ENCODE peak calls at places on chromosomes 16 and 17, in six cellular contexts. A, Z, X, P, D and C are unnamed samples.

GRCh38 chr16:20740007-20740883 is 1.4 kb downstream of the THUMPD1 start:
- DNase-seq in D (peak), A (no peak), X (no peak), P (no peak), Z (no peak), C (no peak)

GRCh38 chr17:20988001-20988641 is 54.7 kb downstream of the USP22 start:
- DNase-seq in P (no peak), X (peak), Z (no peak), D (no peak), A (no peak), C (no peak)

GRCh38 chr16:22075043-22075757 is 17.1 kb upstream of the VWA3A start:
- DNase-seq in X (no peak), A (peak), Z (no peak), P (no peak), D (peak), C (peak)

GRCh38 chr16:53912155-53912554 is 208.2 kb downstream of the FTO start:
- DNase-seq in Z (no peak), A (no peak), X (no peak), P (no peak), D (peak), C (peak)

GRCh38 chr17:40322417-40323315 is 13.7 kb downstream of the RARA start:
- DNase-seq in D (peak), A (peak), Z (no peak), P (no peak), X (peak), C (peak)

GRCh38 chr16:9364721-9365693 is 273.6 kb downstream of the HAPSTR1 start:
- DNase-seq in A (no peak), P (no peak), Z (peak), D (no peak), X (no peak), C (no peak)

GRCh38 chr17:56807723-56808122 is 26.0 kb downstream of the C17orf67 start:
- DNase-seq in Z (no peak), D (no peak), X (no peak), A (no peak), P (no peak), C (no peak)

GRCh38 chr16:50724237-50724747 is 17.6 kb upstream of the CYLD start:
- DNase-seq in P (no peak), Z (no peak), X (no peak), A (no peak), D (no peak), C (no peak)

GRCh38 chr17:63714550-63715277 is 14.8 kb upstream of the LIMD2 start:
- DNase-seq in Z (no peak), D (peak), P (no peak), X (no peak), A (peak), C (no peak)

GRCh38 chr17:74437702-74438101 is 5.8 kb downstream of the GPRC5C start:
- DNase-seq in Z (no peak), A (no peak), X (no peak), D (no peak), P (no peak), C (no peak)

GRCh38 chr17:47982645-47983440 is 11.9 kb downstream of the CDK5RAP3 start:
- DNase-seq in X (no peak), Z (no peak), P (no peak), D (no peak), A (no peak), C (no peak)

GRCh38 chr16:70679653-70680494 is 6.0 kb downstream of the MTSS2 start:
- DNase-seq in A (no peak), P (no peak), Z (peak), D (no peak), X (peak), C (no peak)

GRCh38 chr17:39665642-39666221 is 583 bp downstream of the TCAP start:
- DNase-seq in D (no peak), A (no peak), X (peak), P (no peak), Z (no peak), C (no peak)

GRCh38 chr16:66549284-66550131 is at the start of gene TK2:
- DNase-seq in D (peak), X (peak), A (peak), P (peak), Z (peak), C (peak)

GRCh38 chr17:49504369-49504768 is 9.3 kb downstream of the NGFR start:
- DNase-seq in A (no peak), X (no peak), Z (no peak), D (no peak), P (no peak), C (no peak)

DNA sequence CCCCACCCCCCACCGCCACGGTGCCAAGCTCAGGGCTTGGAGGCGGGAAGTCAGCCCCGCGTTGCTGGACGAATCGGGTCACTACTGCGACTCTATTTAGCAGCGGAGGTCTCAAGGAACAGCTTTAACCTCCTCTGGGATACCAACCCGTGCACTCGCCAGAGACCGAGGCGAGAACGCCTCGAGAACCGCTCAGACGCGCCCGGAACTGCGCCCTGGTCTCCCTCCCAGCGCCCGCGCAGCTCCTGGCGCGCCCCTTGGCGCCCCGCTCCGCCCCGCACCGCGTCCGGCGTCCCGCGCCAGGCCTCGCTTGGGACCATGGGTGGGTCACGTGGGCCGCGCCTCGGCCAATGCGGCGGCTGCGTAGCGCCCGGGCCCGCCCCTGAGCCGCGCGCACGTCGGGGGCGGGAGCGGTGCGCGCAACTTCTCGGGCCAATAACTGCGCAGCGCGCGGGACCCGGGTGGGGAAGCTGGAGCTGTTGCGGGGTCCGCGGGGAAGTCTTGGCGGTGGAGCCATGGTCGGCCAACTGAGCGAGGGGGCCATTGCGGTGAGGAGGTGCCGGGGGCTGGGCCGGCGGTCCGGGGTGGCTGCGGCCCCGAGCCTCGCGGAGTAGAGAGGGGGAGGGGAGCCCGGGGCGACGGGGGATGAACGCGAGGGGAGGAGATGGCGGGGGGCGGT is at the start of the genes RPA1 and SMYD4:
- DNase-seq in X (peak), P (peak), Z (peak), A (peak), D (peak), C (peak)
- H4K8ac ChIP-seq in X (no peak), P (no peak), Z (peak), A (peak), D (peak), C (peak)

DNA sequence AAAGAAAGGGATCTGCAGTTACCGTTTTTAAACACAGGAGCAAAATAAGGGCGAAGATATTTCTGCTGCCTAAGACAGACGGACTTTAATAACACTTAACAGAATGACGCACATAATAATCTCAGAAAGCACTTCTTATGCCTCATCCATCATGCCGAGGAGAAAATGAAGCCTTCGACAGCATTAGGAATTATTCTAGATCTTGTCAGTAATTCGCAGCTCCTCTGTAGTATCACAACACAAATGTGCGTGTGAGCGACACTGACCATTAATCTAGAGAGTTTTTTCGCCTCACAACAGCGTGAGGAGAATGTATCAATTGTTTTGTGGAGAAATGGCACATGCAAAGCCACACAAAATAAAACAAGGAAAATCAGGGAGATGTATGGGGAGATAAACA is 410.2 kb upstream of the PSMD7 start:
- DNase-seq in Z (no peak), X (no peak), D (no peak), A (no peak), P (no peak), C (no peak)
- H3K14ac ChIP-seq in Z (no peak), X (no peak), D (no peak), A (no peak), P (no peak), C (no peak)

GRCh38 chr17:36885161-36885735 is 52.0 kb upstream of the LHX1 start:
- DNase-seq in X (no peak), D (no peak), P (no peak), Z (no peak), A (no peak), C (no peak)

GRCh38 chr17:36885761-36886365 is 51.4 kb upstream of the LHX1 start:
- DNase-seq in Z (no peak), P (no peak), A (no peak), D (no peak), X (no peak), C (no peak)

GRCh38 chr17:36888236-36888957 is 48.9 kb upstream of the LHX1 start:
- DNase-seq in A (no peak), P (no peak), Z (no peak), D (no peak), X (no peak), C (no peak)

GRCh38 chr17:36881323-36881722 is 56.0 kb upstream of the LHX1 start:
- DNase-seq in D (no peak), X (no peak), Z (no peak), P (no peak), A (no peak), C (no peak)

GRCh38 chr17:36884495-36885160 is 52.6 kb upstream of the LHX1 start:
- DNase-seq in D (no peak), Z (no peak), A (no peak), X (peak), P (no peak), C (no peak)
- H4K8ac ChIP-seq in D (no peak), Z (peak), A (no peak), X (no peak), P (no peak), C (no peak)

GRCh38 chr17:73430165-73430680 is 118.4 kb upstream of the CDC42EP4 start:
- DNase-seq in X (peak), Z (no peak), A (no peak), P (no peak), D (no peak), C (no peak)

GRCh38 chr17:73432624-73433190 is 120.9 kb upstream of the CDC42EP4 start:
- DNase-seq in A (no peak), X (peak), P (no peak), D (no peak), Z (no peak), C (no peak)

GRCh38 chr17:73433501-73433900 is 121.7 kb upstream of the CDC42EP4 start:
- DNase-seq in Z (no peak), A (no peak), X (no peak), P (no peak), D (no peak), C (no peak)

GRCh38 chr17:73430848-73431247 is 119.0 kb upstream of the CDC42EP4 start:
- DNase-seq in Z (no peak), A (no peak), X (peak), D (peak), P (no peak), C (peak)

GRCh38 chr17:73431401-73432205 is 119.8 kb upstream of the CDC42EP4 start:
- DNase-seq in X (peak), Z (no peak), P (no peak), D (no peak), A (no peak), C (no peak)
- H3K14ac ChIP-seq in X (no peak), Z (no peak), P (no peak), D (no peak), A (no peak), C (no peak)

DNA sequence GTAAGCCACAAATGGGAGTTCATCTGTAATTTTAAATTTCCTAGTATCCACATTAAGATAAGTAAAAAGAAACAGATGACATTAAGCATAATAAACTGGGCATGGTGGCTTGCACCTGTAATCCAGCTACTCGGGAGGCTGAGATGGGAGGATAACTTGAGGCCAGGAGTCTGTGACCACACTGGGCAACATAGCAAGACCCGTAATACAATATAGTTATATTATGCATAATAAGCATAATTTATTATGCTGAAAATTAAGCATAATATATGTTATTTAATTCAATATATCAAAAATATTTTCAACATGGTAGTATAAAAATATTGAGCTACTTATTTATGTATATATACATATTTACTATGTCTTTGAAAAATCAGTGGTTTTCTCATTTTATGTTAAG is 48.2 kb downstream of the RNF135 start:
- DNase-seq in D (no peak), A (no peak), P (no peak), X (no peak), Z (no peak), C (no peak)
- H4K8ac ChIP-seq in D (no peak), A (no peak), P (no peak), X (no peak), Z (no peak), C (no peak)

DNA sequence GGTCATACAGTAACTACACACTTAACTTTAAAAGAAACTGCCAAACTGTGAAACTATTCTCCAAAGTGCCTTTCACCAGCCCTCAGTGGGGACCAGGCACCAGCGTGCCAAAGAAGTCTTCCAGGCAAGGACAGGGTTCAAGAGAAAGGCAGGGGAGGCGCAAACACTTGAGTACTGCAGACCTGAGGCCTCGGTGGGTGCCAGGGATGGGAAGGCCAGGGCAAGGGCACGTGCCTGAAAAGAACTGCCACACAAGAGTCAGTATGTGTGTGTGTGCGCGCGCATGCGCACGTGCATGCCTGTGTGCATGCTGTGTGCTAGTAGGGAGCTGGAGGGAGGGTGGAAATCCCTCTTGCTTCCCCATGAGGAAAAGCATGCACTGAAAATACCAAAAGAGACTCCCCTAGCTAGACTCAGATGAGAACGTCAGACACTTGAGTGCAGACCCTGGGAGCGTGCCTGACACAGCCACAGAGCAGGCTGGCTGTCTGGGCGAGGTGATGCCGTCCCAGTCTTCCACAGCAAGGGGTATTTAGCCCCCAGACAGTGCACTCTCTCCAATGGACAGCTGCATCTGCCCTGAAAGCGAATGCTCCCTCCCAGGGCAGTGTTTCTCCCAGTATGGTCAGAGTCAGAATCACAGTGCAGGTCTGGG is 40.1 kb upstream of the GSG1L start:
- DNase-seq in D (no peak), P (no peak), A (no peak), Z (no peak), X (no peak), C (no peak)
- H3K14ac ChIP-seq in D (no peak), P (no peak), A (no peak), Z (no peak), X (no peak), C (no peak)

GRCh38 chr17:41967141-41967920 is 736 bp downstream of the CNP start:
- DNase-seq in A (no peak), P (no peak), X (no peak), D (no peak), Z (peak), C (no peak)
- H4K8ac ChIP-seq in A (peak), P (no peak), X (no peak), D (peak), Z (peak), C (peak)

DNA sequence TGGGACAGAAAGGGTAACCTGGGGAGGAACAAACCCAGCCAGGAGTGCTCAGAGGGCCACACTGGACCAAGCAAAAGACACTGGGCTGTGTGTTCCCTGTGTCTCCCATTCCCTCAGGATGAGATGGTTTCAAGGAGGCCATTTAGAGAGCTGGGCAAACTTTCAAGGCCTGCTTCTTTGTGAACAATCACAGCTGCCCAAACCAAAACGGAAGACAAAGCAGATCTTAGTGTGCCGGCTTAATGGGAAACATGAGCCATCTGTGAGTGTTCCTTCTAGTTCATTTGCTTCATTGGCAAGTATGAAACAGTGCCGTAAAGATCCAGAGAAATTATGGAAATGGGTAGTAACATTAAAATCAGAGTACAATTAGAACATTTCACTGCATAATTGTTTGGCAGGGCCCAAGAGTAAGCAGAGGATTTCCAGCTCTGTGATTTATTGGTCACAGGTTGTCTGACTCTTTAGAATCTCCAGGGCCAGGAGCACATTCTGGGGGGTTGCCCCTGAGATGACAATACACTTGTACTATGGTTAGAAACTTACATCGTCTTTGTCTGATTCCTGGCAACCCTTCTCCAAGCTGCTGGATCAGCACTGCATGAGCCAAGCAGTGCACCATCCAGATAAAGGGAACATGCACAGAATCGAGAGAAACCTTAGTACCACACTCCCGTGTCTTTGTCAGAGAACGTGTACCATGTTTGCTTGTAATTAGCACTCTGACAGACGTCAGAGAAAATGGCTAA is 412.1 kb downstream of the RBFOX1 start:
- DNase-seq in D (no peak), A (no peak), X (no peak), Z (no peak), P (no peak), C (no peak)
- H3K14ac ChIP-seq in D (no peak), A (no peak), X (no peak), Z (no peak), P (no peak), C (no peak)